ENCODE peak calls at places on chromosome 7, in seven cellular contexts. U is tibial nerve, L is BE2C, R is PC-3, W is uterus, J is hepatocyte, I is PC-9. G is an unnamed sample. For H3K4me1, the result is how much of the 10 kb centered on the place peaks cover.

GRCh38 chr7:88309845-88310244 is 3.2 kb upstream of the STEAP4 start:
- DNase-seq in U (peak), L (no peak), R (peak), W (no peak), J (no peak), I (no peak), G (no peak)

GRCh38 chr7:88759216-88759955 is at the start of gene ZNF804B:
- DNase-seq in U (no peak), L (peak), R (no peak), W (no peak), J (peak), I (no peak), G (no peak)

GRCh38 chr7:19410096-19410495 is 264.9 kb upstream of the FERD3L start:
- DNase-seq in U (no peak), L (no peak), R (no peak), W (no peak), J (no peak), I (no peak), G (no peak)

GRCh38 chr7:114519215-114519614 is 104.6 kb downstream of the FOXP2 start:
- DNase-seq in U (no peak), L (no peak), R (no peak), W (no peak), J (no peak), I (no peak), G (no peak)

GRCh38 chr7:130062246-130062645 is 8.1 kb upstream of the KLHDC10 start:
- DNase-seq in U (no peak), L (no peak), R (no peak), W (no peak), J (no peak), I (no peak), G (no peak)

GRCh38 chr7:134757938-134758337 is 21.5 kb upstream of the CALD1 start:
- DNase-seq in U (no peak), L (no peak), R (no peak), W (no peak), J (no peak), I (no peak), G (no peak)

GRCh38 chr7:77855371-77856083 is 57.0 kb downstream of the PHTF2 start:
- DNase-seq in U (no peak), L (no peak), R (no peak), W (no peak), J (no peak), I (no peak), G (no peak)

GRCh38 chr7:68442931-68443631 is 1155.2 kb upstream of the AUTS2 start:
- DNase-seq in U (no peak), L (no peak), R (no peak), W (no peak), J (no peak), I (no peak), G (no peak)

GRCh38 chr7:157255201-157255606 is 81.6 kb upstream of the DNAJB6 start:
- DNase-seq in U (no peak), L (no peak), R (no peak), W (no peak), J (no peak), I (peak), G (no peak)

GRCh38 chr7:7792089-7792488 is 73.7 kb upstream of the RPA3 start:
- DNase-seq in U (no peak), L (no peak), R (no peak), W (no peak), J (no peak), I (no peak), G (no peak)

GRCh38 chr7:105623378-105623777 is 42.1 kb upstream of the EFCAB10 start:
- DNase-seq in U (no peak), L (no peak), R (no peak), W (no peak), J (no peak), I (no peak), G (no peak)

GRCh38 chr7:34058791-34059550 is 153.6 kb downstream of the BMPER start:
- DNase-seq in U (peak), L (no peak), R (no peak), W (no peak), J (no peak), I (no peak), G (no peak)

GRCh38 chr7:32501522-32501921 is 6.2 kb downstream of the AVL9 start:
- DNase-seq in U (no peak), L (no peak), R (peak), W (no peak), J (no peak), I (peak), G (no peak)

GRCh38 chr7:43569424-43569823 is 13.5 kb upstream of the STK17A start:
- DNase-seq in U (no peak), L (no peak), R (peak), W (no peak), J (no peak), I (no peak), G (no peak)

GRCh38 chr7:93890464-93891068 is at the start of gene TFPI2:
- DNase-seq in U (no peak), L (peak), R (peak), W (peak), J (peak), I (peak), G (peak)

GRCh38 chr7:100607111-100607510 is 4.9 kb downstream of the PCOLCE start:
- DNase-seq in U (no peak), L (no peak), R (peak), W (no peak), J (no peak), I (no peak), G (no peak)

GRCh38 chr7:116500071-116500853 is 724 bp downstream of the CAV2 start:
- DNase-seq in U (peak), L (no peak), R (peak), W (no peak), J (peak), I (peak), G (peak)

GRCh38 chr7:80134536-80135305 is at the start of gene GNAI1:
- DNase-seq in U (no peak), L (peak), R (peak), W (peak), J (peak), I (peak), G (peak)

GRCh38 chr7:128405345-128406146 is 4.2 kb downstream of the IMPDH1 start:
- DNase-seq in U (no peak), L (peak), R (peak), W (peak), J (peak), I (no peak), G (no peak)

GRCh38 chr7:130371059-130371458 is 9.2 kb upstream of the CPA1 start:
- DNase-seq in U (peak), L (no peak), R (no peak), W (peak), J (no peak), I (no peak), G (peak)

GRCh38 chr7:147413243-147413642 is 1177.3 kb upstream of the C7orf33 start:
- DNase-seq in U (no peak), L (no peak), R (peak), W (no peak), J (no peak), I (no peak), G (no peak)

GRCh38 chr7:38796636-38797501 is 112.1 kb downstream of the VPS41 start:
- DNase-seq in U (peak), L (peak), R (peak), W (peak), J (peak), I (peak), G (no peak)

GRCh38 chr7:44638611-44639557 is 32.5 kb downstream of the OGDH start:
- DNase-seq in U (peak), L (peak), R (peak), W (peak), J (peak), I (peak), G (peak)

GRCh38 chr7:73669858-73670385 is 2.3 kb downstream of the VPS37D start:
- DNase-seq in U (no peak), L (no peak), R (no peak), W (no peak), J (no peak), I (no peak), G (no peak)

GRCh38 chr7:117008849-117009531 is 55.7 kb downstream of the ST7 start:
- DNase-seq in U (no peak), L (no peak), R (peak), W (no peak), J (no peak), I (no peak), G (no peak)

GRCh38 chr7:48090095-48090805 is 1.2 kb downstream of the UPP1 start:
- DNase-seq in U (no peak), L (no peak), R (peak), W (no peak), J (peak), I (peak), G (no peak)

GRCh38 chr7:4774007-4774406 is 1.4 kb upstream of the AP5Z1 start:
- DNase-seq in U (no peak), L (no peak), R (no peak), W (no peak), J (no peak), I (no peak), G (no peak)
- H3K4me3 ChIP-seq in U (no peak), L (no peak), R (no peak), W (no peak), J (no peak), I (no peak), G (no peak)

GRCh38 chr7:158507917-158508316 is 79.7 kb downstream of the PTPRN2 start:
- DNase-seq in U (no peak), L (no peak), R (no peak), W (no peak), J (no peak), I (no peak), G (no peak)

GRCh38 chr7:158508802-158509385 is 78.7 kb downstream of the PTPRN2 start:
- DNase-seq in U (no peak), L (no peak), R (no peak), W (no peak), J (no peak), I (no peak), G (no peak)

GRCh38 chr7:158502068-158502750 is 85.4 kb downstream of the PTPRN2 start:
- DNase-seq in U (no peak), L (no peak), R (no peak), W (no peak), J (no peak), I (no peak), G (no peak)

GRCh38 chr7:158506626-158507025 is 81.0 kb downstream of the PTPRN2 start:
- DNase-seq in U (no peak), L (no peak), R (no peak), W (no peak), J (no peak), I (no peak), G (no peak)

DNA sequence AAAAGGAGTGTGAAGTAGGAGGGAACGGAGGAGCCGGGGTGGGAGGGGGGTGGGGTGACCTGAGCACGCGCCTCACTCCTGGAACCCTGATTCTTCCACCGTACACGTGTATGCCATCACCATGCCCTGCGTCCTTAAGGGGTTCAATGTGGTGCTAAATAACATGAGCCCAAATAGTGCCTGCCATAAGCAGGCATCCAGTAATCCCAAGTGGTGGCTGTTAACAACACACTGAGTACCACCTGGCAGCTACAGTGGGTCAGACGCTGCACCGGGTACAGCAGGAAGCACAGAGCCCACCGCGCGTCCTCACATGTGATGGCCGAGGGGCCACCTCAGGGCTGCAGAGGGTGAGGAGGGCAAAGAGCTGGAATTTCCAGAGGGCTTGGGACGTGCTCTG is 81.9 kb downstream of the PTPRN2 start:
- DNase-seq in U (no peak), L (no peak), R (no peak), W (no peak), J (no peak), I (no peak), G (no peak)
- H3K4me1 ChIP-seq in U (under half), L (under half), R (under half), W (under half), J (under half), I (under half), G (under half)

GRCh38 chr7:102320181-102320580 is 33.5 kb downstream of the SH2B2 start:
- DNase-seq in U (no peak), L (no peak), R (no peak), W (no peak), J (no peak), I (no peak), G (no peak)
- TF ChIP-seq CTCF in U (no peak), L (no peak), R (no peak), W (no peak), J (no peak), I (no peak), G (no peak)

GRCh38 chr7:54841772-54842707 is 83.0 kb upstream of the SEC61G start:
- DNase-seq in U (no peak), L (peak), R (peak), W (no peak), J (no peak), I (peak), G (no peak)
- H3K4me3 ChIP-seq in U (no peak), L (no peak), R (peak), W (no peak), J (no peak), I (no peak), G (no peak)

GRCh38 chr7:30348083-30348560 is 63.7 kb downstream of the ZNRF2 start:
- DNase-seq in U (no peak), L (no peak), R (peak), W (no peak), J (peak), I (peak), G (no peak)
- H3K4me1 ChIP-seq in U (under half), L (under half), R (under half), W (under half), J (under half), I (under half), G (half or more)

DNA sequence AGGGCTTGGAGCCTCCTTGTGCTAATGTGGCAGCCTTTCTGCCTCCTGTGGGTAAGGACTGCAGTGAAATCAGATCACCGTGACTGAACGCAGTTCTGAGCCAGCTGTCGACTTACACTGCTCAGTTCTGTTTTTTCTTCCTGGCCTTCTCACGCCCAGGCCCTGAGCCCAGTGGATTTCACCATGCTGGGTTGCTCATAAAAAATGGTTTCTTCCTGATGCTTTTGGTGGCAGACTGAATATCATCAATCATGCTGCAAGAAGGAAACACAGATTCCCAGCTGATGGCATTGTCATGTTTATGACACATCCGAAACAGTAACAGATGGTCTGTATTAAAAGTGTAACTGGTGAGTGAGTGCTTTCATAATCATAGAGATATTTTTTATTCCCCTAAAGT is 389.6 kb downstream of the GALNT17 start:
- DNase-seq in U (peak), L (no peak), R (no peak), W (peak), J (no peak), I (no peak), G (peak)
- TF ChIP-seq CTCF in U (no peak), L (no peak), R (no peak), W (no peak), J (no peak), I (no peak), G (no peak)

G was measured in tibial artery.